ENCODE peak calls at places on chromosomes 6 and 20, in five cellular contexts. Q, H, W, U and K are unnamed samples.

GRCh38 chr6:128567029-128567428 is 46.6 kb upstream of the PTPRK start:
- DNase-seq in Q (no peak), H (peak), W (no peak), U (no peak), K (no peak)

GRCh38 chr20:19975901-19976300 is 41.3 kb upstream of the NAA20 start:
- DNase-seq in Q (peak), H (no peak), W (no peak), U (no peak), K (no peak)

GRCh38 chr6:122491915-122492537 is 20.4 kb upstream of the SERINC1 start:
- DNase-seq in Q (peak), H (peak), W (peak), U (peak), K (peak)

GRCh38 chr6:42707595-42707994 is 14.8 kb downstream of the PRPH2 start:
- DNase-seq in Q (no peak), H (no peak), W (no peak), U (no peak), K (no peak)

GRCh38 chr20:62349537-62350097 is 17.5 kb downstream of the LAMA5 start:
- DNase-seq in Q (no peak), H (no peak), W (no peak), U (no peak), K (no peak)

GRCh38 chr6:107323133-107323785 is 136.1 kb downstream of the PDSS2 start:
- DNase-seq in Q (no peak), H (peak), W (no peak), U (no peak), K (no peak)

GRCh38 chr6:102137859-102138258 is 744.4 kb downstream of the GRIK2 start:
- DNase-seq in Q (no peak), H (no peak), W (no peak), U (no peak), K (no peak)

GRCh38 chr6:124590001-124590400 is 372.2 kb upstream of the RNF217 start:
- DNase-seq in Q (no peak), H (no peak), W (no peak), U (no peak), K (no peak)

GRCh38 chr6:11251553-11252358 is 19.3 kb upstream of the NEDD9 start:
- DNase-seq in Q (peak), H (no peak), W (no peak), U (no peak), K (no peak)

GRCh38 chr20:37383229-37383989 is 37.5 kb downstream of the SRC start:
- DNase-seq in Q (no peak), H (no peak), W (no peak), U (no peak), K (no peak)

GRCh38 chr20:2101057-2101934 is at the start of gene STK35:
- DNase-seq in Q (peak), H (no peak), W (no peak), U (peak), K (no peak)

GRCh38 chr20:53154540-53154939 is 182.4 kb downstream of the TSHZ2 start:
- DNase-seq in Q (no peak), H (no peak), W (no peak), U (no peak), K (no peak)

GRCh38 chr20:50274570-50275430 is 84.2 kb downstream of the CEBPB start:
- DNase-seq in Q (no peak), H (no peak), W (no peak), U (no peak), K (no peak)

GRCh38 chr6:30766461-30767157 is 22.3 kb upstream of the IER3 start:
- DNase-seq in Q (peak), H (no peak), W (no peak), U (no peak), K (no peak)

GRCh38 chr20:59611286-59611685 is 6.9 kb downstream of the PHACTR3 start:
- DNase-seq in Q (no peak), H (no peak), W (no peak), U (no peak), K (no peak)

GRCh38 chr20:63099426-63100267 is 92.9 kb upstream of the BHLHE23 start:
- DNase-seq in Q (no peak), H (no peak), W (no peak), U (no peak), K (no peak)

GRCh38 chr6:52157301-52157930 is 28.8 kb upstream of the IL17A start:
- DNase-seq in Q (no peak), H (no peak), W (no peak), U (no peak), K (no peak)

GRCh38 chr20:48901326-48901725 is 20.2 kb upstream of the ARFGEF2 start:
- DNase-seq in Q (no peak), H (no peak), W (no peak), U (no peak), K (no peak)